ENCODE peak calls at places on chromosomes 5 and 9, in five cellular contexts. A is neural progenitor cell, J is left lung, F is mammary epithelial cell, L is psoas muscle. S is an unnamed sample.

GRCh38 chr9:82443312-82443711 is 454.7 kb downstream of the SPATA31D1 start:
- DNase-seq in F (no peak), L (no peak), J (no peak), A (no peak), S (no peak)

GRCh38 chr5:102762828-102763227 is 7.7 kb downstream of the PAM start:
- DNase-seq in A (no peak), J (no peak), L (no peak), F (peak; percentile 52), S (no peak)

GRCh38 chr5:145859451-145859850 is 13.4 kb downstream of the GRXCR2 start:
- DNase-seq in J (no peak), L (no peak), A (no peak), F (no peak), S (no peak)

GRCh38 chr9:74753650-74754049 is 134.1 kb downstream of the TRPM6 start:
- DNase-seq in A (no peak), F (no peak), J (no peak), L (no peak), S (no peak)

GRCh38 chr9:81874926-81875325 is 53.3 kb upstream of the SPATA31D4 start:
- DNase-seq in F (peak; percentile 78), L (no peak), A (no peak), J (no peak), S (no peak)

GRCh38 chr5:178349607-178350353 is 117.2 kb upstream of the PHYKPL start:
- DNase-seq in L (no peak), A (no peak), J (peak; percentile 27), F (no peak), S (no peak)

GRCh38 chr9:98635374-98635773 is 73.4 kb downstream of the GABBR2 start:
- DNase-seq in L (no peak), A (no peak), F (peak; percentile 67), J (no peak), S (no peak)

GRCh38 chr9:130021123-130021522 is 21.9 kb downstream of the FNBP1 start:
- DNase-seq in A (no peak), F (no peak), J (no peak), L (no peak), S (no peak)

GRCh38 chr5:57193757-57194413 is 20.0 kb downstream of the GPBP1 start:
- DNase-seq in J (no peak), F (no peak), A (no peak), L (no peak), S (no peak)

GRCh38 chr5:10366310-10367297 is 13.1 kb downstream of the MARCHF6 start:
- DNase-seq in L (no peak), J (no peak), F (peak; percentile 72), A (no peak), S (no peak)

GRCh38 chr5:72441094-72441723 is 66.0 kb downstream of the ZNF366 start:
- DNase-seq in A (no peak), L (no peak), J (no peak), F (no peak), S (no peak)

GRCh38 chr5:158514353-158514960 is 585.3 kb downstream of the EBF1 start:
- DNase-seq in F (peak; percentile 9), J (no peak), L (no peak), A (no peak), S (no peak)

GRCh38 chr5:95238560-95239325 is 46.2 kb downstream of the MCTP1 start:
- DNase-seq in F (peak; percentile 7), J (no peak), A (no peak), L (no peak), S (no peak)

GRCh38 chr5:95241155-95241554 is 43.7 kb downstream of the MCTP1 start:
- DNase-seq in L (no peak), J (no peak), F (no peak), A (no peak), S (no peak)

GRCh38 chr5:95241635-95242034 is 43.3 kb downstream of the MCTP1 start:
- DNase-seq in J (no peak), A (no peak), F (no peak), L (no peak), S (no peak)

GRCh38 chr5:95244479-95244878 is 40.4 kb downstream of the MCTP1 start:
- DNase-seq in J (no peak), A (peak; percentile 20), F (no peak), L (no peak), S (no peak)
- TF ChIP-seq CTCF in J (no peak), A (no peak), F (no peak), L (no peak), S (no peak)

GRCh38 chr5:138096997-138097828 is 13.4 kb downstream of the WNT8A start:
- DNase-seq in F (peak; percentile 81), L (no peak), J (no peak), A (no peak), S (no peak)
- H3K27me3 ChIP-seq in F (no peaks in the 10 kb centered on the region), L (no peaks in the 10 kb centered on the region), J (no peaks in the 10 kb centered on the region), A (peaks cover 19% of the 10 kb centered on the region), S (no peaks in the 10 kb centered on the region)

DNA sequence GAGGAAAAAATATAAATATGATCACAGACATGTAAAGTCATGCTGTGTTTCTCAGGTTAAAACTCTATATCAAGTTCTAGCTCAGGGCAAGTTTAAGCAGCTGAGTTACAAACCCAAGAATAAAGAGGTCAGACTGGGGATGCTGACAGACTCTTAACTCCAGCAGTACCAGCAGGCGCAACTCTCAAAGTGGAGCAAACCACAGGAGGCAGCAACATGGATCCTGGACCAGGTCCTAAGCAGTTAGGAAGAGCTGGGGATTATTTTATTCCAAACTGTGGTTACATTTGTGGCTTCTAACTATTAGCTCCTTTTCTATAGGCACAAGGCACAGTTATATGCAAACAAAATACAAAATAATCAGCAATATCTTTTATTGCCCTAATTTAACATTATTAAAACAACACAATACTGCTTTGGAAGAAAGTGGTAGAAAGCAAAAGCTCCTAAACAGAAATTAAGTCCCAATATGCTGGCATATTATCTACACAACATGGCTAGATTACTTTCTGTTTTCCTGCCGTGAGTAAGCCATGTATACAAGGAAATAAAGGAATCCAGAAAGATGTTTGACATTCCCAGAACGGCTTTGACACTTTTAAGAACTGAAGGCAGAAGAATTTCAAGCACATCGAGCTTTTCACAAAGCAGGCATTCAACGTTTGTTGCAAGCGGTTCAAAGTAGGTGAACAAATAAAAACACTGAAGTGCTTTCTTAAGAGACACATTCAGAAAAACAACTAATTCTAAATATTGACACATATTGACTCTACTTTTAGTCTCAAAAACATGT is 378.8 kb upstream of the ZNF608 start:
- DNase-seq in L (no peak), J (no peak), A (no peak), F (no peak), S (no peak)
- TF ChIP-seq CTCF in L (no peak), J (no peak), A (no peak), F (no peak), S (no peak)

GRCh38 chr9:108655818-108656217 is 200.0 kb downstream of the ACTL7B start:
- DNase-seq in A (no peak), F (no peak), J (no peak), L (no peak), S (no peak)
- H3K27me3 ChIP-seq in A (no peaks in the 10 kb centered on the region), F (no peaks in the 10 kb centered on the region), J (no peaks in the 10 kb centered on the region), L (no peaks in the 10 kb centered on the region), S (no peaks in the 10 kb centered on the region)

GRCh38 chr5:100311811-100312210 is 223.4 kb upstream of the FAM174A start:
- DNase-seq in J (no peak), A (no peak), F (no peak), L (no peak), S (no peak)
- TF ChIP-seq CTCF in J (no peak), A (peak; percentile 13), F (no peak), L (no peak), S (no peak)

DNA sequence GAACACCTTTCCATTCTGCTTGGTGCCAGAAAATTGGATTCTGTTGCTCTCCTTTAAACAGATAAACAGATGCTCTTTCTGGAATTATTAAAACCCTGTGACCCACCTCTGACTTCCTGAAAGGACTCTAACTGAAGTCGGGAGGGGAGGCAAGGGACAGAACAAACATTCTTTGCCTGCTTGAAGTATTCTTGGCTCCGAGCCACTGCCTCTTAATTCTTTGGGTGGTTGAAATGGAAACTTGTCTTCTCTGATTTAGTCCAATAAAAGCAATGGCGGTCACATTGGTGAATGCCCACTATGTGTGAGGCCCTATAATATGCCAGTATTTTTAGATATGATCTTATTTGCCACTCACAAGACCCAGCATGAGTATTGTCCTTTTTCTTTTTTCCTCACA is 236.8 kb downstream of the SLIT3 start:
- DNase-seq in F (no peak), A (peak; percentile 28), J (no peak), L (no peak), S (no peak)
- H3K27me3 ChIP-seq in F (no peaks in the 10 kb centered on the region), A (no peaks in the 10 kb centered on the region), J (no peaks in the 10 kb centered on the region), L (no peaks in the 10 kb centered on the region), S (no peaks in the 10 kb centered on the region)